ENCODE peak calls at places on chromosomes 11 and 22, in ten cellular contexts. One of them, this sample, is unnamed.
A peak's percentile ranks its signal among the peaks of the same experiment; 100 is the strongest.

GRCh38 chr11:81331073-81331472 is 1402.6 kb downstream of the FAM181B start:
- DNase-seq in NCI-H446: peak; percentile 17
- DNase-seq in NCI-H1092: no peak
- DNase-seq in neural progenitor cell: no peak
- DNase-seq in thoracic aorta: no peak
- DNase-seq in fibroblast of pulmonary artery: no peak
- DNase-seq in stimulated activated CD4-positive, alpha-beta T cell treated with anti-CD3 and anti-CD28 coated beads, Interleukin-15, amount 100 ng/mL, for 1 hour: no peak
- DNase-seq in activated CD4-positive, alpha-beta T cell treated with anti-CD3 and anti-CD28 coated beads for 48 hours: no peak
- DNase-seq in lung microvascular endothelial cell: no peak
- DNase-seq in T follicular helper cell: no peak
- DNase-seq in this sample: no peak

GRCh38 chr22:38872831-38873248 is 824 bp upstream of the CBX6 start:
- DNase-seq in NCI-H446: no peak
- DNase-seq in NCI-H1092: peak; percentile 45
- DNase-seq in neural progenitor cell: peak; percentile 75
- DNase-seq in thoracic aorta: no peak
- DNase-seq in fibroblast of pulmonary artery: peak; percentile 36
- DNase-seq in stimulated activated CD4-positive, alpha-beta T cell treated with anti-CD3 and anti-CD28 coated beads, Interleukin-15, amount 100 ng/mL, for 1 hour: no peak
- DNase-seq in activated CD4-positive, alpha-beta T cell treated with anti-CD3 and anti-CD28 coated beads for 48 hours: no peak
- DNase-seq in lung microvascular endothelial cell: peak; percentile 38
- DNase-seq in T follicular helper cell: no peak
- DNase-seq in this sample: peak; percentile 31

GRCh38 chr11:111944651-111945051 is 7.5 kb downstream of the DIXDC1 start:
- DNase-seq in NCI-H446: peak; percentile 74
- DNase-seq in NCI-H1092: no peak
- DNase-seq in neural progenitor cell: no peak
- DNase-seq in thoracic aorta: no peak
- DNase-seq in fibroblast of pulmonary artery: peak; percentile 90
- DNase-seq in stimulated activated CD4-positive, alpha-beta T cell treated with anti-CD3 and anti-CD28 coated beads, Interleukin-15, amount 100 ng/mL, for 1 hour: no peak
- DNase-seq in activated CD4-positive, alpha-beta T cell treated with anti-CD3 and anti-CD28 coated beads for 48 hours: peak; percentile 34
- DNase-seq in lung microvascular endothelial cell: peak; percentile 97
- DNase-seq in T follicular helper cell: no peak
- DNase-seq in this sample: no peak

GRCh38 chr22:29782061-29782845 is 15.1 kb downstream of the UQCR10 start:
- DNase-seq in NCI-H446: peak; percentile 49
- DNase-seq in NCI-H1092: no peak
- DNase-seq in neural progenitor cell: no peak
- DNase-seq in thoracic aorta: no peak
- DNase-seq in fibroblast of pulmonary artery: peak; percentile 28
- DNase-seq in stimulated activated CD4-positive, alpha-beta T cell treated with anti-CD3 and anti-CD28 coated beads, Interleukin-15, amount 100 ng/mL, for 1 hour: no peak
- DNase-seq in activated CD4-positive, alpha-beta T cell treated with anti-CD3 and anti-CD28 coated beads for 48 hours: no peak
- DNase-seq in lung microvascular endothelial cell: no peak
- DNase-seq in T follicular helper cell: no peak
- DNase-seq in this sample: no peak

GRCh38 chr22:29302402-29302680 is 4.1 kb upstream of the GAS2L1 start:
- DNase-seq in NCI-H446: peak; percentile 76
- DNase-seq in NCI-H1092: no peak
- DNase-seq in neural progenitor cell: no peak
- DNase-seq in thoracic aorta: no peak
- DNase-seq in fibroblast of pulmonary artery: no peak
- DNase-seq in stimulated activated CD4-positive, alpha-beta T cell treated with anti-CD3 and anti-CD28 coated beads, Interleukin-15, amount 100 ng/mL, for 1 hour: no peak
- DNase-seq in activated CD4-positive, alpha-beta T cell treated with anti-CD3 and anti-CD28 coated beads for 48 hours: no peak
- DNase-seq in lung microvascular endothelial cell: no peak
- DNase-seq in T follicular helper cell: no peak
- DNase-seq in this sample: no peak

GRCh38 chr11:86117706-86118050 is 48.8 kb upstream of the PICALM start:
- DNase-seq in NCI-H446: no peak
- DNase-seq in NCI-H1092: no peak
- DNase-seq in neural progenitor cell: no peak
- DNase-seq in thoracic aorta: no peak
- DNase-seq in fibroblast of pulmonary artery: no peak
- DNase-seq in stimulated activated CD4-positive, alpha-beta T cell treated with anti-CD3 and anti-CD28 coated beads, Interleukin-15, amount 100 ng/mL, for 1 hour: no peak
- DNase-seq in activated CD4-positive, alpha-beta T cell treated with anti-CD3 and anti-CD28 coated beads for 48 hours: no peak
- DNase-seq in lung microvascular endothelial cell: no peak
- DNase-seq in T follicular helper cell: no peak
- DNase-seq in this sample: no peak

GRCh38 chr11:76782526-76783293 is 446 bp upstream of the TSKU start:
- DNase-seq in NCI-H446: peak; percentile 98
- DNase-seq in NCI-H1092: peak; percentile 83
- DNase-seq in neural progenitor cell: peak; percentile 98
- DNase-seq in thoracic aorta: peak; percentile 73
- DNase-seq in fibroblast of pulmonary artery: peak; percentile 94
- DNase-seq in stimulated activated CD4-positive, alpha-beta T cell treated with anti-CD3 and anti-CD28 coated beads, Interleukin-15, amount 100 ng/mL, for 1 hour: no peak
- DNase-seq in activated CD4-positive, alpha-beta T cell treated with anti-CD3 and anti-CD28 coated beads for 48 hours: peak; percentile 83
- DNase-seq in lung microvascular endothelial cell: peak; percentile 86
- DNase-seq in T follicular helper cell: no peak
- DNase-seq in this sample: peak; percentile 93

GRCh38 chr22:45472426-45472825 is 30.3 kb upstream of the FBLN1 start:
- DNase-seq in NCI-H446: no peak
- DNase-seq in NCI-H1092: no peak
- DNase-seq in neural progenitor cell: no peak
- DNase-seq in thoracic aorta: no peak
- DNase-seq in fibroblast of pulmonary artery: no peak
- DNase-seq in stimulated activated CD4-positive, alpha-beta T cell treated with anti-CD3 and anti-CD28 coated beads, Interleukin-15, amount 100 ng/mL, for 1 hour: no peak
- DNase-seq in activated CD4-positive, alpha-beta T cell treated with anti-CD3 and anti-CD28 coated beads for 48 hours: no peak
- DNase-seq in lung microvascular endothelial cell: no peak
- DNase-seq in T follicular helper cell: no peak
- DNase-seq in this sample: no peak

GRCh38 chr11:61594907-61595257 is 14.0 kb upstream of the SYT7 start:
- DNase-seq in NCI-H446: no peak
- DNase-seq in NCI-H1092: no peak
- DNase-seq in neural progenitor cell: no peak
- DNase-seq in thoracic aorta: no peak
- DNase-seq in fibroblast of pulmonary artery: no peak
- DNase-seq in stimulated activated CD4-positive, alpha-beta T cell treated with anti-CD3 and anti-CD28 coated beads, Interleukin-15, amount 100 ng/mL, for 1 hour: no peak
- DNase-seq in activated CD4-positive, alpha-beta T cell treated with anti-CD3 and anti-CD28 coated beads for 48 hours: no peak
- DNase-seq in lung microvascular endothelial cell: no peak
- DNase-seq in T follicular helper cell: no peak
- DNase-seq in this sample: no peak

GRCh38 chr11:70878366-70878765 is 374.0 kb downstream of the SHANK2 start:
- DNase-seq in NCI-H446: no peak
- DNase-seq in NCI-H1092: no peak
- DNase-seq in neural progenitor cell: no peak
- DNase-seq in thoracic aorta: no peak
- DNase-seq in fibroblast of pulmonary artery: no peak
- DNase-seq in stimulated activated CD4-positive, alpha-beta T cell treated with anti-CD3 and anti-CD28 coated beads, Interleukin-15, amount 100 ng/mL, for 1 hour: no peak
- DNase-seq in activated CD4-positive, alpha-beta T cell treated with anti-CD3 and anti-CD28 coated beads for 48 hours: no peak
- DNase-seq in lung microvascular endothelial cell: no peak
- DNase-seq in T follicular helper cell: no peak
- DNase-seq in this sample: no peak

GRCh38 chr22:22046370-22046769 is 63.8 kb upstream of the TOP3B start:
- DNase-seq in NCI-H446: no peak
- DNase-seq in NCI-H1092: no peak
- DNase-seq in neural progenitor cell: no peak
- DNase-seq in thoracic aorta: no peak
- DNase-seq in fibroblast of pulmonary artery: no peak
- DNase-seq in stimulated activated CD4-positive, alpha-beta T cell treated with anti-CD3 and anti-CD28 coated beads, Interleukin-15, amount 100 ng/mL, for 1 hour: no peak
- DNase-seq in activated CD4-positive, alpha-beta T cell treated with anti-CD3 and anti-CD28 coated beads for 48 hours: no peak
- DNase-seq in lung microvascular endothelial cell: no peak
- DNase-seq in T follicular helper cell: no peak
- DNase-seq in this sample: no peak

GRCh38 chr22:49406047-49406650 is 421.5 kb downstream of the BRD1 start:
- DNase-seq in NCI-H446: no peak
- DNase-seq in NCI-H1092: no peak
- DNase-seq in neural progenitor cell: no peak
- DNase-seq in thoracic aorta: no peak
- DNase-seq in fibroblast of pulmonary artery: no peak
- DNase-seq in stimulated activated CD4-positive, alpha-beta T cell treated with anti-CD3 and anti-CD28 coated beads, Interleukin-15, amount 100 ng/mL, for 1 hour: no peak
- DNase-seq in activated CD4-positive, alpha-beta T cell treated with anti-CD3 and anti-CD28 coated beads for 48 hours: no peak
- DNase-seq in lung microvascular endothelial cell: no peak
- DNase-seq in T follicular helper cell: no peak
- DNase-seq in this sample: no peak